ENCODE peak calls at places on chromosome 2, in seven cellular contexts. One of them, this sample, is unnamed.

GRCh38 chr2:101002562-101003277 is 631 bp downstream of the RPL31 start:
- DNase-seq in fibroblast of pulmonary artery: peak; percentile 10
- DNase-seq in A172: peak; percentile 8
- DNase-seq in stimulated activated naive CD4-positive, alpha-beta T cell: peak; percentile 20
- DNase-seq in amniotic stem cell: no peak
- DNase-seq in activated CD4-positive, alpha-beta T cell treated with anti-CD3 and anti-CD28 coated beads for 24 hours: no peak
- DNase-seq in hypothalamus: no peak
- DNase-seq in this sample: peak; percentile 8

GRCh38 chr2:2840101-2840531 is 509.0 kb upstream of the MYT1L start:
- DNase-seq in fibroblast of pulmonary artery: no peak
- DNase-seq in A172: no peak
- DNase-seq in stimulated activated naive CD4-positive, alpha-beta T cell: no peak
- DNase-seq in amniotic stem cell: no peak
- DNase-seq in activated CD4-positive, alpha-beta T cell treated with anti-CD3 and anti-CD28 coated beads for 24 hours: no peak
- DNase-seq in hypothalamus: peak; percentile 38
- DNase-seq in this sample: no peak

GRCh38 chr2:96095116-96095636 is 21.2 kb downstream of the ADRA2B start:
- DNase-seq in fibroblast of pulmonary artery: no peak
- DNase-seq in A172: no peak
- DNase-seq in stimulated activated naive CD4-positive, alpha-beta T cell: no peak
- DNase-seq in amniotic stem cell: no peak
- DNase-seq in activated CD4-positive, alpha-beta T cell treated with anti-CD3 and anti-CD28 coated beads for 24 hours: no peak
- DNase-seq in hypothalamus: no peak
- DNase-seq in this sample: no peak

GRCh38 chr2:232891621-232892071 is 21.6 kb downstream of the SNORC start:
- DNase-seq in fibroblast of pulmonary artery: peak; percentile 90
- DNase-seq in A172: no peak
- DNase-seq in stimulated activated naive CD4-positive, alpha-beta T cell: no peak
- DNase-seq in amniotic stem cell: no peak
- DNase-seq in activated CD4-positive, alpha-beta T cell treated with anti-CD3 and anti-CD28 coated beads for 24 hours: no peak
- DNase-seq in hypothalamus: no peak
- DNase-seq in this sample: peak; percentile 79

GRCh38 chr2:12451726-12452125 is 265.0 kb upstream of the TRIB2 start:
- DNase-seq in fibroblast of pulmonary artery: peak; percentile 51
- DNase-seq in A172: no peak
- DNase-seq in stimulated activated naive CD4-positive, alpha-beta T cell: peak; percentile 17
- DNase-seq in amniotic stem cell: no peak
- DNase-seq in activated CD4-positive, alpha-beta T cell treated with anti-CD3 and anti-CD28 coated beads for 24 hours: no peak
- DNase-seq in hypothalamus: no peak
- DNase-seq in this sample: no peak

GRCh38 chr2:15634846-15635490 is 43.3 kb downstream of the DDX1 start:
- DNase-seq in fibroblast of pulmonary artery: peak; percentile 71
- DNase-seq in A172: peak; percentile 8
- DNase-seq in stimulated activated naive CD4-positive, alpha-beta T cell: no peak
- DNase-seq in amniotic stem cell: no peak
- DNase-seq in activated CD4-positive, alpha-beta T cell treated with anti-CD3 and anti-CD28 coated beads for 24 hours: no peak
- DNase-seq in hypothalamus: no peak
- DNase-seq in this sample: no peak

GRCh38 chr2:128626758-128627515 is 308.3 kb upstream of the HS6ST1 start:
- DNase-seq in fibroblast of pulmonary artery: no peak
- DNase-seq in A172: no peak
- DNase-seq in stimulated activated naive CD4-positive, alpha-beta T cell: no peak
- DNase-seq in amniotic stem cell: no peak
- DNase-seq in activated CD4-positive, alpha-beta T cell treated with anti-CD3 and anti-CD28 coated beads for 24 hours: no peak
- DNase-seq in hypothalamus: no peak
- DNase-seq in this sample: no peak

GRCh38 chr2:111628221-111628620 is 255.8 kb downstream of the ANAPC1 start:
- DNase-seq in fibroblast of pulmonary artery: no peak
- DNase-seq in A172: no peak
- DNase-seq in stimulated activated naive CD4-positive, alpha-beta T cell: no peak
- DNase-seq in amniotic stem cell: no peak
- DNase-seq in activated CD4-positive, alpha-beta T cell treated with anti-CD3 and anti-CD28 coated beads for 24 hours: no peak
- DNase-seq in hypothalamus: no peak
- DNase-seq in this sample: no peak